ENCODE peak calls at places on chromosomes 6 and 20, in five cellular contexts. M, K, G, I and E are unnamed samples.

GRCh38 chr6:25971187-25971811 is 8.7 kb downstream of the TRIM38 start:
- DNase-seq in M (no peak), K (no peak), G (peak; percentile 92), I (peak; percentile 41), E (no peak)

GRCh38 chr6:131255911-131256310 is 120.6 kb downstream of the AKAP7 start:
- DNase-seq in M (no peak), K (no peak), G (peak; percentile 50), I (no peak), E (no peak)

GRCh38 chr6:74602206-74602605 is 603.6 kb downstream of the COL12A1 start:
- DNase-seq in M (no peak), K (no peak), G (no peak), I (no peak), E (no peak)

GRCh38 chr6:56293756-56294155 is 46.4 kb upstream of the COL21A1 start:
- DNase-seq in M (no peak), K (no peak), G (no peak), I (no peak), E (no peak)

GRCh38 chr6:149079911-149080501 is 237.5 kb upstream of the TAB2 start:
- DNase-seq in M (no peak), K (no peak), G (no peak), I (peak; percentile 50), E (no peak)

GRCh38 chr6:149864578-149865535 is 698 bp upstream of the LRP11 start:
- DNase-seq in M (no peak), K (peak; percentile 81), G (peak; percentile 71), I (peak; percentile 68), E (no peak)

GRCh38 chr6:136446579-136447182 is 103.5 kb downstream of the MAP7 start:
- DNase-seq in M (no peak), K (no peak), G (no peak), I (no peak), E (no peak)

GRCh38 chr6:141218583-141218982 is 914.1 kb upstream of the GJE1 start:
- DNase-seq in M (no peak), K (no peak), G (no peak), I (no peak), E (no peak)

GRCh38 chr20:48912065-48912464 is 9.4 kb upstream of the ARFGEF2 start:
- DNase-seq in M (no peak), K (peak; percentile 54), G (no peak), I (no peak), E (no peak)

GRCh38 chr20:25580711-25581110 is 4.6 kb downstream of the NINL start:
- DNase-seq in M (no peak), K (no peak), G (peak; percentile 49), I (no peak), E (no peak)

GRCh38 chr6:44084231-44085014 is 42.8 kb downstream of the MRPL14 start:
- DNase-seq in M (no peak), K (no peak), G (no peak), I (no peak), E (no peak)

DNA sequence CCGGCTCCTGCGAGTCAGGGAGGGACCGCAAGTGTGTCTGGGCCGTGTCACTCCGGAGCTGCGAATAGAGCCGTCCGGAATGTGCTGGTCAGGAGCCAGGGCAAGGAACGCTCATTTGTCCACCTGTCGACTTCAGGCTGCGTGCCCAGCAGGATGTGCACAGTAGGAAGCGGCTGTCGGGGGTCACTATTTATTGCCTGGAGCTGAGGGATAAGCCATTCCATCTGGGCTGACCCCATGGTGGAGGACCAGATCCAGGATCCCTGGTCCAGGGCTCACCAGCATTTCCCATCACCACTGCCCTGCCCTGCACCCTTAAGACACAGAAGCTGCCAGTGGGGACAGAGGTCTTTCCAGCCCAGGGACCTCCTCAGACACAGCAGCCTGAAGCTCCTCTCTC is 14.7 kb downstream of the NTSR1 start:
- DNase-seq in M (no peak), K (no peak), G (peak; percentile 35), I (peak; percentile 77), E (no peak)
- TF ChIP-seq CTCF in M (no peak), K (no peak), G (no peak), I (no peak), E (no peak)

DNA sequence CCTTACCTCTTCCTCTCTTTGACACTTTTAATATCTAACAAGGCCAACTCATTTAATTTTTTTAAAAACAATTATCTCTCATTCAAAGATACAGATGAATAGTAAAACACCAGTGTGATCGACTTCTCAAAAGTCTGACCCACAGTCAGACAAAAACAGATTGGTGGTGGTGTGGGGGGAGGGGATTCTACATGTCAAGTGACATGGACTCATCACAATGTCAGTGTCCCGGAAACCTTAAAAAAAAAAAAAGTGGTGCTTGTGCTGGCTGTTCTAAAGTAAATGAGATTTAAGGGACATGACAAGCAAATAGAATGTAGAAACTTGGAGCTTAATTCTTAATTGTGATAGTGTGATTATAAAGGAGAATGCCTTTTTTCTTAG is 16.3 kb upstream of the RFPL4B start:
- DNase-seq in M (no peak), K (no peak), G (no peak), I (no peak), E (no peak)
- TF ChIP-seq CTCF in M (no peak), K (no peak), G (no peak), I (no peak), E (no peak)

DNA sequence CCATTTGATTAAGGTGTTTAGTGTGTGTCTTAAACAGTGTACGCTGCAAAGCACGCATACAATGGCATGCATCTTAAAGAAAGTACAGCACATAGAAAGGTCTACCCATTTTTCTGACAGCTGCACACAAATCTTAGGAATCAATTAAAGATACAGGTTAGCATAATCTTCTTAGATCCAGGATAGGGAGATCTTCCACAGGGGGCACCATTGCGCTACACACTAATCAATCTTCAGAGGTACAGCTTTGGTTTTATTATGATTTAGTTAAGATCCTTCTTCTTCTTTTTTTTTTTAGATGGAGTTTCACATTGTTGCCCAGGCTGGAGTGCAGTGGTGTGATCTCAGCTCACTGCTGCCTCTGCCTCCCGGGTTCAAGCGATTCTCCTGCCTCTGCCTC is 63.7 kb upstream of the BEND3 start:
- DNase-seq in M (no peak), K (peak; percentile 25), G (peak; percentile 20), I (no peak), E (peak; percentile 10)
- TF ChIP-seq CTCF in M (peak; percentile 56), K (peak; percentile 65), G (peak; percentile 50), I (no peak), E (peak; percentile 40)

GRCh38 chr20:20466341-20466879 is 98.5 kb downstream of the INSM1 start:
- DNase-seq in M (no peak), K (peak; percentile 76), G (no peak), I (no peak), E (no peak)

GRCh38 chr20:20461526-20461925 is 93.6 kb downstream of the INSM1 start:
- DNase-seq in M (no peak), K (no peak), G (no peak), I (no peak), E (no peak)

GRCh38 chr20:20462185-20462584 is 94.3 kb downstream of the INSM1 start:
- DNase-seq in M (no peak), K (no peak), G (no peak), I (no peak), E (no peak)

GRCh38 chr20:20463933-20464374 is 96.0 kb downstream of the INSM1 start:
- DNase-seq in M (no peak), K (peak; percentile 50), G (no peak), I (no peak), E (no peak)

DNA sequence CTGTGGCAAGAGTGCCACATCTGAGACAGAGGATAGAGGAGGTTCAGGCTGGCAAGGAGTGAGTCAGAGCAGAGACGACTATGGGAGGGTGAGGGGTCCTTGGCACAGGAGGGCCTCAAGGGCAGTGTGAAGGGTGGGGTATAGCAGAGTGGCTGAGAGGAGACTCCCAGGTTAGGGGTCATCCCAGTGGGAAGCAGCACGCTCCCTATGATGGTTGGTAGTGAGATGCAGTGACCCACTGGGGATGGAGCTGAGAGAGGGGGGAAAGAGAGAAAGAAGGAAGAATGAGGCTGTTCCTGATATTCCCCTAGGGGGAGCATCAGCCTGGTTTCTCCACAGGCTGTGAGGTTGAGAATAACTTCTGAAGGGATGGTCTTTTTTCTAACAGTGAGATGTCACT is 97.4 kb downstream of the INSM1 start:
- DNase-seq in M (no peak), K (peak; percentile 13), G (peak; percentile 25), I (no peak), E (no peak)
- TF ChIP-seq CTCF in M (peak; percentile 63), K (peak; percentile 45), G (peak; percentile 62), I (no peak), E (peak; percentile 27)

DNA sequence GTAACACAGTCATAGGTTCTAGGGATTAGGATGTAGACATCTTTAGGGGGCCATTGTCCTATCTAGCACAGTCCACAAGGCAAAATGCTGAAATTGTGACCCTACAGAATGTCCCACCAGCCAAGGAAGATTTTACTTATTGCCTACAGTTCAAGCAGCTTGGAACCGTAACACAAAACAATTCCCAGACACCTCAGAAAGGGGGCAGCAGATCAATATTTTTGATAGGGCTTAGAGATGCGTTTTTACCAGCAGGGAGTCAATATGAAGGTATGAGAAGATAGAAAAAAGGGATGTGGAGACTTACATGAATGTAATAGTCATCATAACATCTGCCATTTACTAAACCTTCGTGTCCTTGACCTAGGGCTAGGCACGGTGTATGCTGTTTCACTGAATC is 81.0 kb downstream of the TMEM170B start:
- DNase-seq in M (no peak), K (peak; percentile 3), G (peak; percentile 56), I (no peak), E (no peak)
- TF ChIP-seq CTCF in M (peak; percentile 54), K (peak; percentile 65), G (peak; percentile 69), I (peak; percentile 32), E (peak; percentile 48)

GRCh38 chr6:10404107-10404798 is 10.6 kb downstream of the TFAP2A start:
- DNase-seq in M (peak; percentile 97), K (peak; percentile 97), G (peak; percentile 98), I (peak; percentile 93), E (peak; percentile 99)

GRCh38 chr6:10404799-10405524 is 9.9 kb downstream of the TFAP2A start:
- DNase-seq in M (no peak), K (no peak), G (peak; percentile 12), I (no peak), E (no peak)

GRCh38 chr6:10402648-10403311 is 12.1 kb downstream of the TFAP2A start:
- DNase-seq in M (no peak), K (no peak), G (peak; percentile 20), I (no peak), E (no peak)

GRCh38 chr6:10401632-10402223 is 13.1 kb downstream of the TFAP2A start:
- DNase-seq in M (no peak), K (no peak), G (no peak), I (no peak), E (no peak)

GRCh38 chr6:10403385-10404106 is 11.3 kb downstream of the TFAP2A start:
- DNase-seq in M (no peak), K (no peak), G (peak; percentile 94), I (no peak), E (no peak)
- TF ChIP-seq CTCF in M (no peak), K (peak; percentile 70), G (no peak), I (no peak), E (no peak)

GRCh38 chr20:6940052-6940451 is 172.6 kb downstream of the BMP2 start:
- DNase-seq in M (no peak), K (peak; percentile 5), G (peak; percentile 63), I (peak; percentile 3), E (no peak)
- TF ChIP-seq CTCF in M (peak; percentile 64), K (peak; percentile 64), G (peak; percentile 91), I (peak; percentile 23), E (peak; percentile 42)